ENCODE peak calls at places on chromosomes 4 and X, in four cellular contexts. R is colonic mucosa, Y is thoracic aorta, Q is ovary. E is an unnamed sample.
A peak's percentile ranks its signal among the peaks of the same experiment; 100 is the strongest.

GRCh38 chrX:12979630-12980015 is 4.7 kb downstream of the TMSB4X start:
- DNase-seq in Y (no peak), R (no peak), Q (no peak), E (no peak)

GRCh38 chr4:73726000-73726399 is 14.4 kb upstream of the CXCL8 start:
- DNase-seq in R (no peak), Y (no peak), Q (no peak), E (no peak)

GRCh38 chr4:84498203-84499026 is 677 bp downstream of the NKX6-1 start:
- DNase-seq in Y (no peak), R (no peak), Q (no peak), E (no peak)

GRCh38 chrX:125090046-125090445 is 229.6 kb upstream of the TEX13C start:
- DNase-seq in Q (no peak), Y (no peak), R (no peak), E (no peak)

GRCh38 chrX:135557344-135557743 is 36.9 kb downstream of the INTS6L start:
- DNase-seq in Q (no peak), R (no peak), Y (no peak), E (no peak)

GRCh38 chrX:140525448-140525847 is 20.6 kb upstream of the SOX3 start:
- DNase-seq in Q (no peak), Y (no peak), R (no peak), E (no peak)

GRCh38 chr4:123588631-123589223 is 192.1 kb downstream of the SPRY1 start:
- DNase-seq in R (no peak), Y (no peak), Q (no peak), E (no peak)

GRCh38 chr4:6134612-6135220 is 65.6 kb downstream of the JAKMIP1 start:
- DNase-seq in R (no peak), Y (no peak), Q (no peak), E (no peak)

GRCh38 chr4:73187325-73187724 is 71.3 kb downstream of the ANKRD17 start:
- DNase-seq in Q (no peak), Y (no peak), R (no peak), E (no peak)

GRCh38 chr4:80099671-80100070 is 26.6 kb upstream of the ANTXR2 start:
- DNase-seq in Q (no peak), R (no peak), Y (no peak), E (no peak)

GRCh38 chr4:56535915-56536314 is 30.3 kb downstream of the ARL9 start:
- DNase-seq in Y (no peak), Q (no peak), R (no peak), E (no peak)

GRCh38 chrX:42544883-42545282 is 233.1 kb downstream of the PPP1R2C start:
- DNase-seq in R (no peak), Q (no peak), Y (no peak), E (no peak)

GRCh38 chr4:110196206-110196870 is 2.1 kb downstream of the ELOVL6 start:
- DNase-seq in Q (peak; percentile 55), R (peak; percentile 78), Y (no peak), E (no peak)

GRCh38 chrX:17826609-17827496 is 34.2 kb downstream of the RAI2 start:
- DNase-seq in Q (no peak), Y (no peak), R (peak; percentile 26), E (no peak)

GRCh38 chr4:163367651-163368050 is 24.0 kb downstream of the NPY5R start:
- DNase-seq in Y (no peak), R (peak; percentile 50), Q (no peak), E (no peak)

GRCh38 chr4:73917081-73917501 is 47.9 kb downstream of the CXCL1 start:
- DNase-seq in Q (no peak), Y (no peak), R (no peak), E (no peak)

GRCh38 chr4:177386416-177386815 is 55.8 kb downstream of the AGA start:
- DNase-seq in Q (no peak), Y (no peak), R (no peak), E (no peak)

GRCh38 chr4:163764569-163764968 is 270.1 kb downstream of the TMA16 start:
- DNase-seq in Q (no peak), Y (no peak), R (no peak), E (no peak)

GRCh38 chr4:56704074-56704473 is 23.0 kb upstream of the HOPX start:
- DNase-seq in R (no peak), Y (no peak), Q (no peak), E (no peak)

GRCh38 chr4:85818700-85819099 is 343.8 kb downstream of the ARHGAP24 start:
- DNase-seq in R (no peak), Q (no peak), Y (no peak), E (no peak)

GRCh38 chrX:13411496-13412207 is 91.8 kb upstream of the ATXN3L start:
- DNase-seq in R (no peak), Y (no peak), Q (no peak), E (no peak)

GRCh38 chr4:140095694-140096482 is 58.1 kb downstream of the MAML3 start:
- DNase-seq in Y (no peak), Q (no peak), R (no peak), E (no peak)
- H3K4me1 ChIP-seq in Y (peaks cover 43% of the 10 kb centered on the region), Q (peaks cover 18% of the 10 kb centered on the region), R (no peaks in the 10 kb centered on the region), E (peaks cover 29% of the 10 kb centered on the region)

GRCh38 chr4:107900508-107900907 is 30.8 kb upstream of the CYP2U1 start:
- DNase-seq in Q (no peak), Y (no peak), R (no peak), E (no peak)

GRCh38 chr4:107897823-107898222 is 33.5 kb upstream of the CYP2U1 start:
- DNase-seq in R (no peak), Y (no peak), Q (no peak), E (no peak)

GRCh38 chr4:107902715-107903114 is 28.6 kb upstream of the CYP2U1 start:
- DNase-seq in R (no peak), Y (no peak), Q (no peak), E (no peak)

GRCh38 chr4:107901213-107901934 is 30.0 kb upstream of the CYP2U1 start:
- DNase-seq in Y (no peak), Q (no peak), R (no peak), E (no peak)

GRCh38 chr4:107900067-107900466 is 31.3 kb upstream of the CYP2U1 start:
- DNase-seq in Y (no peak), R (no peak), Q (no peak), E (no peak)
- H3K27ac ChIP-seq in Y (no peak overlapping the region), R (no peak overlapping the region), Q (no peak overlapping the region), E (peak overlapping the region; percentile 69)

GRCh38 chr4:3438847-3439180 is 3.0 kb upstream of the HGFAC start:
- DNase-seq in R (no peak), Q (no peak), Y (no peak), E (no peak)
- H3K4me1 ChIP-seq in R (peaks cover 3% of the 10 kb centered on the region), Q (peaks cover 3% of the 10 kb centered on the region), Y (peaks cover 8% of the 10 kb centered on the region), E (peaks cover 34% of the 10 kb centered on the region)

GRCh38 chr4:20017035-20017434 is 234.7 kb upstream of the SLIT2 start:
- DNase-seq in Y (no peak), Q (no peak), R (no peak), E (no peak)
- H3K27ac ChIP-seq in Y (no peak overlapping the region), Q (no peak overlapping the region), R (no peak overlapping the region), E (no peak overlapping the region)

GRCh38 chr4:90190510-90190909 is 63.3 kb downstream of the CCSER1 start:
- DNase-seq in Q (no peak), R (no peak), Y (no peak), E (no peak)
- H3K4me1 ChIP-seq in Q (no peaks in the 10 kb centered on the region), R (no peaks in the 10 kb centered on the region), Y (peaks cover 2% of the 10 kb centered on the region), E (no peaks in the 10 kb centered on the region)

GRCh38 chr4:68344785-68345184 is 5.1 kb downstream of the YTHDC1 start:
- DNase-seq in R (no peak), Q (no peak), Y (no peak), E (no peak)
- H3K27ac ChIP-seq in R (no peak overlapping the region), Q (no peak overlapping the region), Y (no peak overlapping the region), E (no peak overlapping the region)

DNA sequence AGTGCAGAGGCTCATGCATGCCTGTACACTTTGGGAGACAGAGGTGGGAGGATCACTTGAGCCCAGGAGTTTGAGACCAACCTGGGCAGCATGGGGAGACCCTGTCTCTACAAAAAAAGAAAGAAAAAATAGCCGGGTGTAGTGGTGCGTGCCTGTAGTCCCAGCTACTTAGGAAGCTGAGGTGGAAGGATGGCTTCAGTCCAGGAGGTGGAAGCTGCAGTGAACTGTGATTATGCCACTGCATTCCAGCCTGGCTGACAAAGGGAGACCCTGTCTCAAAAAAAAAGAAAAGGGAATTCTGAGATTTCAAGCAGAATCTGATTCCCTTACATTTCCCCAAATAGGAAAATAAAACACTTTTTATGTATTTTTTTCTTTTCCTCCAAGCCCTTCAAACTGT is 83.5 kb downstream of the SYNPO2 start:
- DNase-seq in Y (no peak), R (no peak), Q (no peak), E (no peak)
- H3K4me1 ChIP-seq in Y (peaks cover 46% of the 10 kb centered on the region), R (peaks cover 5% of the 10 kb centered on the region), Q (peaks cover 25% of the 10 kb centered on the region), E (peaks cover 9% of the 10 kb centered on the region)

GRCh38 chrX:154370300-154370881 is 4.0 kb downstream of the FLNA start:
- DNase-seq in R (no peak), Y (no peak), Q (peak; percentile 39), E (no peak)

GRCh38 chrX:154366666-154367055 is 7.8 kb downstream of the FLNA start:
- DNase-seq in Q (no peak), Y (no peak), R (no peak), E (no peak)

GRCh38 chrX:154367474-154368308 is 6.7 kb downstream of the FLNA start:
- DNase-seq in Y (no peak), R (no peak), Q (no peak), E (no peak)

GRCh38 chrX:154369453-154370299 is 4.8 kb downstream of the FLNA start:
- DNase-seq in Q (peak; percentile 89), Y (peak; percentile 59), R (peak; percentile 59), E (peak; percentile 19)

DNA sequence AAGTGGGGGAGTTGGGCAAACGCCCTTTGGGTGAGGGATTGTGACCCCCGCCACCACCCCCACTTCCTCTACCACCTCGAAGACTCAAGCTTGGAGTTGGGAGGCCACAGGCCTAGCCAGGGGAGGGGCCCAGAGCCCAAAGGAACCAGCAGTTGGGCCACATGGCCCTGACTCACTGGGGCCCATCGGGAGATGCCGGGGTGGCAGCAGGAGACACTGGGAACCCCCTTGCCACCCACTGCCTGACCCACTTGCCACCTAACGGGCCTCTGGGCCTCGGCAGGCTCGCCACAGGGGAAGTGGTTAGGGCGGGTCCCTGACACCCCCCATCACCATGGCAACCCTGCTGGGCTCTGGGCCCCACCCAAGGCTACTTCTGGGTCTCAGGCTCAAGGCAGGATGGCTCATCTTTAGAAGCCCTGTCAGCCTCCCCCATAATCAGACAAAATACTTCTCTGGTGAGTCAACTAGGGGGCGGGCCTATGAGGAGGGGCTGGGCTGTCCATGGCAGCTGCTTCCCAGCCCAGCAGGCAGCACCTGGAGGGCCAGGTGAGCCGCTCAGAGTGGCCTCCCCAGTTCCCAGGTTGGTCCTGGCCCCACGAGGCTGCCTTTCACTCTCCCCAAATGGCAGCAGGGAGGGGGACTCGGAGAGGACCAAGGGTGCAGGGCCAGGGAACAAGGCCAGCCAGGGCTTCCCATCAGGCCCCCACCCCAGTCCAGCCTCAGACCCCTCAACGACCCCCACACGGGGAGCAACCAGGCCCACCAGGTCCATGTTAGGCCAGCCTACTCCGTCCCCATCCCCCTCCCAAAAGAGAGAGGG is 5.6 kb downstream of the FLNA start:
- DNase-seq in Y (peak; percentile 67), Q (peak; percentile 83), R (peak; percentile 59), E (peak; percentile 51)
- H3K27ac ChIP-seq in Y (peak overlapping the region; percentile 97), Q (peak overlapping the region; percentile 87), R (peak overlapping the region; percentile 69), E (peak overlapping the region; percentile 99)